ENCODE peak calls at places on chromosomes 6 and 20, in four cellular contexts. M is cardiac fibroblast, H is IMR-90, L is MM.1S. I is an unnamed sample.

GRCh38 chr20:13990465-13990864 is at the start of gene SEL1L2:
- DNase-seq in M (no peak), L (no peak), H (no peak), I (no peak)

GRCh38 chr6:52155791-52156576 is 30.2 kb upstream of the IL17A start:
- DNase-seq in H (no peak), M (no peak), L (peak), I (no peak)

GRCh38 chr20:64119301-64119680 is 11.9 kb upstream of the NPBWR2 start:
- DNase-seq in L (no peak), M (no peak), H (no peak), I (no peak)

GRCh38 chr6:169256061-169256460 is 2.4 kb upstream of the THBS2 start:
- DNase-seq in H (no peak), M (no peak), L (no peak), I (no peak)

GRCh38 chr6:129104560-129104959 is 221.6 kb downstream of the LAMA2 start:
- DNase-seq in H (no peak), M (no peak), L (no peak), I (peak)

GRCh38 chr6:44253307-44254101 is 3.8 kb downstream of the SLC35B2 start:
- DNase-seq in L (peak), M (peak), H (no peak), I (peak)

GRCh38 chr20:47358672-47359532 is 2.4 kb upstream of the ZMYND8 start:
- DNase-seq in L (no peak), H (peak), M (peak), I (peak)

GRCh38 chr6:20448828-20449227 is 47.1 kb downstream of the E2F3 start:
- DNase-seq in M (no peak), L (no peak), H (no peak), I (no peak)

GRCh38 chr6:56868687-56869086 is 86.2 kb upstream of the BEND6 start:
- DNase-seq in H (peak), M (peak), L (no peak), I (peak)

DNA sequence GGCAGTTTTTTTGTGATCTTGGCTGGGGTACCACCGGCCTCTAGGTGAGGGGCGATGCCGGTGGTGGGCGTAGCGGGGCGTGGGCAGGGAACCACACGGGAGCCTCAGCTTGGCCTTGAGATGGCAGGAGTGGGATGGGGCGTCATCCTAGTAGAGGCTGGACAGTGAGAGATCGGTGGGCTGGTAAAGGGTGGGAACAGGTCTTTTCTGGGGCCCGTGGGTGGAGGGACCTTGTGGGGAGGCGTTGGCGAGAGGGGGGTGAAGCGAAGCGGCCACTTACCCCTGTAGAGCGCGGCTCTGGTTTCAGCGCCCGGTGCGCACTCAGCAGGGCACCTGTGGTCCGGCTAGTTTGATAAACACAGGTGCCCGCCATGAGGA is 12.0 kb downstream of the ITPR3 start:
- DNase-seq in L (no peak), M (no peak), H (no peak), I (no peak)
- H3K4me3 ChIP-seq in L (peak), M (peak), H (peak), I (peak)

DNA sequence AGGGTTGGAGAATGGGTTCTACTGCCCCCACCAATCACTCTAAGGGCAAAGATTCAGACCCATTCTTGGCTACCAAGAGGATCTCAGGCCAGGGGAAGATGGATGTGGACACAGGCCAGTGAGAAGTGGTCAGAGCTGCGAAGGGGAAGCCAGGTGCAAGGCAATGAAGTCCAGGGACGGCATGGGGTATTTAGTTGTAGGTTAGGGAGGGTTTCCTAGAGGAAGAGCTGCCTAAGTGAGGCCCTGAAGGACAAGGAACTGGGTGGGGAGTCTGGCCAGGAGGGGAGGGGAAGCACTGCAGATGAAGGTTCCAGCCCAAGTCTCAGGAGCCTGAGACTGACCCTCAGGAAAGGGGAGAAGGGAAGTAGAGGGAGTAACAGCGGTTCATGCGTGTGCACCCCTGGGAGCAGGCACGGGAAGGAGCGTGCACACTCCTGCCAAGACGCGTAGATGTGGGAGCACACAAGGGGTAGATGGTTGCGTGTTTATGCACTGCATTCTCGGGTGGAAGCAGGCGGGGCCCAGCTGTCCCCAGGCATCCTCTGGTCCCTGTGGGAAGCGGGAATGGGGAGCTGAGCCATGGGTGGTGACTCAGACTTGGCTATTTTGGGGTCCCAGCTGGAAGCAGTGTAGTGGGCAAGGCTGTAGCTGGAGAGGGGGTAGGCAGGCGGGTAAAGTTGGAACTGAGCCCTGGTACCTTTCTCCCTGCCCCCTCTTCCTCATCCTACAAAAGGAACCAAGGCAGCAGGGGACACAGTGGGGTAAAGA is 3.3 kb downstream of the ACTL10 start:
- DNase-seq in L (no peak), M (no peak), H (no peak), I (no peak)
- TF ChIP-seq CTCF in L (no peak), M (no peak), H (no peak), I (no peak)

DNA sequence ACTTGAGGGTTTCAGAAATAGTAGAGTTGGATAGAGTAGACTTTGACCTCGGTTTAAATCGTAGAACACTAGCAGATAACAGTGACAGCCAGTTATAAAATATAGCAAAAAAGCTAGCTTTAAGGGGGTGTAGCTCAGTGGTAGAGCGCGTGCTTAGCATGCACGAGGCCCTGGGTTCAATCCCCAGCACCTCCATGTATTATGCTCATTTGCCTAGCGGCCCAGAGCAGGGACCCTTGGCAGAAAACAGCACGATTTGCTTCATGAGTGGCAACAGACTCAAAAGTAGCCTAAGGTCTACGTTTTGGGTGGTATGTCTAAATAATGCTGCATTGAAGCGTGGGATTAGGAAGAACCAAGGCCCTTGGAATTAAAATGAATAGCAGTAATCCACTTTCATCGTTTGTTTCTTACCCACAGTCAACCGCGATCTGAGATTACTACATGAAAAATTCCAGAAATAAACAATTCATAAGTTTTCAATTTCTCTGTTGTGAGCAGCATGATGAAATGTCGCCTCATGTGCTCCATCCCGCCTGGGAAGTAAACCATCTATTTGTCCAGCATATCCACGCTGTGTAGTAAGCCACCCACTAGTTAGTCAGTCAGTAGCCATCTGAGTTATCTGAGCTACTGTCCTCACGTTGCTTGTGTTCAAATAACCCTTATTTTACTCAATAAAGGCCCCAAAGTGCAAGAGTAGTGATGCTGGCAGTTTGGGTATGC is 184.9 kb downstream of the GPX5 start:
- DNase-seq in M (peak), H (peak), L (no peak), I (peak)
- H3K4me3 ChIP-seq in M (no peak), H (no peak), L (no peak), I (no peak)

DNA sequence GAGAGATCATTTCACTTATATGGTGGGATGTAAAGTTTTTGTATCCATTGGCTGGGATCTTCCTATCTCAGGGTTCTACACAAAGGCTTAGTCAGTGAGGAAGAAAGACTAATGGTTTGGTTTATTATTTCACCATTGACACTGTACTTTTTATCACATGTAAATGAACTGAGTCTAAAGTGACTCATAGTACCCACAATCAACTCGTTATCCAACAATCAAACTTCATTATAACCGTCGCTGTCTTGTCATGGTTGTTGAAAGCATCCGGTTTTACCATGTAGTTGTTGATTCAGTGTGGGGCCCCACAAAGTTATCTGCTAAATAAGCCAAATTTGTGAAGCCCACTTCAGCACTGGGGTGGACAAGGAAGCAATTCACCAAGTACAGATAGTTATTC is 55.8 kb upstream of the MTRF1L start:
- DNase-seq in H (peak), M (peak), L (no peak), I (peak)
- TF ChIP-seq CTCF in H (no peak), M (no peak), L (no peak), I (no peak)

GRCh38 chr20:49620364-49621240 is 52.7 kb upstream of the PTGIS start:
- DNase-seq in H (no peak), M (no peak), L (peak), I (no peak)
- H3K4me3 ChIP-seq in H (no peak), M (no peak), L (no peak), I (no peak)

DNA sequence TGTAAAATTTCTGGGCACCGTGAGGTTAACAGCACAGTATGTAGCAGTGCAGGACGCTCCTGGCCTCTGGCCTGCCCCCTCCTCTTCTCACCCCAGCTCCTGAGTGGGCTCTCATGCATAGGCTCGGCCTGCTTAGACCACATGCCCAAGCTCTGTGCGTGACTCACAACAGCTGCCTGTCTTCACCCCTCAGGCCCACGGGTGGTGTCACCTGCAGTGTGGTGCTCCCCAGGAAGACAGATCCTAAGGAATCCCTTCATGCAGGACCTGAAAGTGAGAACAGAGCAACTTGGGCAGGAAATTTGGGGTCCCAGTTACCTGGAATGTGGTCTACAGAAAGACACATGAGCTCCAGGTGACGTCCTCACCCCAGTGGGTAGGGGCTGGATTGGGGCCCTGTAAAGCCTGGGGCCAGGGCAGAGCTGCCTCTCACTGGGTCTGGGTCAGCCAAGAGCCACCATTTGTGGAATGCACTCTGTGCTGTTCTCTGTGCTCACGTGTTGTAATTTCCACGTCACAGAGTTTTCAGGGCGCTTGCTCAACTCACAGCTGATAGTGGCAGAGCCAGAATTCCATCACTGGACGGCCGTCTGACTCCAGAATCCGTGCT is 37.0 kb upstream of the PXDC1 start:
- DNase-seq in H (no peak), L (no peak), M (no peak), I (peak)
- TF ChIP-seq CTCF in H (no peak), L (no peak), M (no peak), I (no peak)

GRCh38 chr6:38281131-38281530 is 358.6 kb downstream of the BTBD9 start:
- DNase-seq in L (no peak), M (no peak), H (no peak), I (no peak)

GRCh38 chr6:38282911-38283310 is 356.8 kb downstream of the BTBD9 start:
- DNase-seq in M (no peak), H (no peak), L (no peak), I (no peak)

GRCh38 chr6:38287487-38287886 is 352.2 kb downstream of the BTBD9 start:
- DNase-seq in L (no peak), M (no peak), H (no peak), I (no peak)

GRCh38 chr6:38284772-38285406 is 354.8 kb downstream of the BTBD9 start:
- DNase-seq in L (no peak), H (no peak), M (no peak), I (no peak)

GRCh38 chr6:38283734-38284362 is 355.9 kb downstream of the BTBD9 start:
- DNase-seq in M (peak), L (no peak), H (peak), I (no peak)
- H3K4me3 ChIP-seq in M (no peak), L (no peak), H (no peak), I (no peak)

GRCh38 chr6:91337967-91338366 is 751.1 kb upstream of the MAP3K7 start:
- DNase-seq in M (no peak), L (no peak), H (no peak), I (no peak)
- TF ChIP-seq CTCF in M (peak), L (no peak), H (no peak), I (no peak)